ENCODE peak calls at places on chromosomes 12 and 14, in five cellular contexts. One of them, this sample, is unnamed.

GRCh38 chr14:92610849-92611271 is 97.3 kb downstream of the RIN3 start:
- DNase-seq in SK-N-SH: no peak
- DNase-seq in HCT116: no peak
- DNase-seq in GM23338: no peak
- DNase-seq in A549: no peak
- DNase-seq in this sample: no peak

GRCh38 chr14:89630096-89630829 is 213.2 kb upstream of the FOXN3 start:
- DNase-seq in SK-N-SH: no peak
- DNase-seq in HCT116: no peak
- DNase-seq in A549: no peak
- DNase-seq in GM23338: no peak
- DNase-seq in this sample: no peak

GRCh38 chr14:75793806-75794205 is 132.8 kb downstream of the TTLL5 start:
- DNase-seq in HCT116: no peak
- DNase-seq in SK-N-SH: no peak
- DNase-seq in A549: no peak
- DNase-seq in GM23338: peak
- DNase-seq in this sample: no peak

GRCh38 chr12:64672925-64673409 is 62.7 kb downstream of the RASSF3 start:
- DNase-seq in SK-N-SH: peak
- DNase-seq in GM23338: no peak
- DNase-seq in A549: no peak
- DNase-seq in HCT116: peak
- DNase-seq in this sample: no peak

GRCh38 chr12:10170199-10170598 is 1.7 kb downstream of the OLR1 start:
- DNase-seq in GM23338: no peak
- DNase-seq in A549: no peak
- DNase-seq in HCT116: no peak
- DNase-seq in SK-N-SH: no peak
- DNase-seq in this sample: no peak

GRCh38 chr14:37252434-37252833 is 54.7 kb downstream of the MIPOL1 start:
- DNase-seq in A549: no peak
- DNase-seq in SK-N-SH: no peak
- DNase-seq in HCT116: no peak
- DNase-seq in GM23338: no peak
- DNase-seq in this sample: no peak

GRCh38 chr12:63815482-63815852 is 29.0 kb upstream of the SRGAP1 start:
- DNase-seq in SK-N-SH: no peak
- DNase-seq in HCT116: no peak
- DNase-seq in GM23338: no peak
- DNase-seq in A549: no peak
- DNase-seq in this sample: no peak

GRCh38 chr12:402127-402456 is 648 bp downstream of the CCDC77 start:
- DNase-seq in SK-N-SH: peak
- DNase-seq in A549: no peak
- DNase-seq in GM23338: peak
- DNase-seq in HCT116: no peak
- DNase-seq in this sample: no peak

GRCh38 chr12:24922109-24922508 is 26.8 kb downstream of the BCAT1 start:
- DNase-seq in GM23338: no peak
- DNase-seq in A549: no peak
- DNase-seq in HCT116: no peak
- DNase-seq in SK-N-SH: no peak
- DNase-seq in this sample: no peak

GRCh38 chr12:91620949-91621348 is 438.3 kb upstream of the DCN start:
- DNase-seq in GM23338: no peak
- DNase-seq in A549: no peak
- DNase-seq in SK-N-SH: no peak
- DNase-seq in HCT116: no peak
- DNase-seq in this sample: no peak

GRCh38 chr12:106855221-106855758 is 80.8 kb downstream of the RIC8B start:
- DNase-seq in GM23338: no peak
- DNase-seq in SK-N-SH: no peak
- DNase-seq in HCT116: no peak
- DNase-seq in A549: no peak
- DNase-seq in this sample: no peak

GRCh38 chr12:85029456-85029855 is 6.6 kb downstream of the TSPAN19 start:
- DNase-seq in HCT116: peak
- DNase-seq in GM23338: peak
- DNase-seq in SK-N-SH: no peak
- DNase-seq in A549: peak
- DNase-seq in this sample: no peak

GRCh38 chr14:103511022-103511693 is 11.5 kb downstream of the CKB start:
- DNase-seq in GM23338: no peak
- DNase-seq in HCT116: no peak
- DNase-seq in A549: no peak
- DNase-seq in SK-N-SH: no peak
- DNase-seq in this sample: no peak

GRCh38 chr12:55694188-55694515 is 13.6 kb downstream of the ITGA7 start:
- DNase-seq in A549: no peak
- DNase-seq in SK-N-SH: no peak
- DNase-seq in GM23338: no peak
- DNase-seq in HCT116: no peak
- DNase-seq in this sample: no peak

GRCh38 chr14:67166450-67166853 is 22.8 kb upstream of the GARIN2 start:
- DNase-seq in HCT116: peak
- DNase-seq in A549: no peak
- DNase-seq in GM23338: peak
- DNase-seq in SK-N-SH: peak
- DNase-seq in this sample: peak

GRCh38 chr14:62776300-62776699 is 269.0 kb downstream of the KCNH5 start:
- DNase-seq in A549: no peak
- DNase-seq in GM23338: no peak
- DNase-seq in HCT116: no peak
- DNase-seq in SK-N-SH: no peak
- DNase-seq in this sample: no peak

GRCh38 chr14:20684662-20685456 is 499 bp downstream of the RNASE4 start:
- DNase-seq in SK-N-SH: no peak
- DNase-seq in GM23338: peak
- DNase-seq in A549: peak
- DNase-seq in HCT116: peak
- DNase-seq in this sample: no peak

GRCh38 chr12:63045020-63045860 is 105.8 kb downstream of the AVPR1A start:
- DNase-seq in HCT116: no peak
- DNase-seq in SK-N-SH: no peak
- DNase-seq in A549: no peak
- DNase-seq in GM23338: no peak
- DNase-seq in this sample: no peak

GRCh38 chr12:126581655-126582054 is 1516.4 kb downstream of the AACS start:
- DNase-seq in A549: no peak
- DNase-seq in HCT116: no peak
- DNase-seq in GM23338: no peak
- DNase-seq in SK-N-SH: no peak
- DNase-seq in this sample: no peak

GRCh38 chr14:34580381-34580780 is 40.9 kb upstream of the EAPP start:
- DNase-seq in HCT116: no peak
- DNase-seq in A549: no peak
- DNase-seq in GM23338: no peak
- DNase-seq in SK-N-SH: no peak
- DNase-seq in this sample: no peak

GRCh38 chr12:87847147-87847546 is 182.1 kb downstream of the C12orf50 start:
- DNase-seq in A549: no peak
- DNase-seq in GM23338: peak
- DNase-seq in HCT116: no peak
- DNase-seq in SK-N-SH: no peak
- DNase-seq in this sample: no peak

GRCh38 chr14:68361231-68361630 is 431.6 kb downstream of the ZFP36L1 start:
- DNase-seq in A549: no peak
- DNase-seq in HCT116: no peak
- DNase-seq in SK-N-SH: no peak
- DNase-seq in GM23338: no peak
- DNase-seq in this sample: no peak

GRCh38 chr12:132642846-132643835 is 24.6 kb downstream of the P2RX2 start:
- DNase-seq in GM23338: no peak
- DNase-seq in SK-N-SH: no peak
- DNase-seq in HCT116: no peak
- DNase-seq in A549: no peak
- DNase-seq in this sample: no peak

GRCh38 chr14:52711666-52712065 is 4.7 kb downstream of the PSMC6 start:
- DNase-seq in HCT116: no peak
- DNase-seq in A549: no peak
- DNase-seq in SK-N-SH: no peak
- DNase-seq in GM23338: no peak
- DNase-seq in this sample: no peak
- TF ChIP-seq REST in HCT116: no peak
- TF ChIP-seq REST in A549: no peak
- TF ChIP-seq REST in SK-N-SH: no peak
- TF ChIP-seq REST in GM23338: no peak
- TF ChIP-seq REST in this sample: no peak

DNA sequence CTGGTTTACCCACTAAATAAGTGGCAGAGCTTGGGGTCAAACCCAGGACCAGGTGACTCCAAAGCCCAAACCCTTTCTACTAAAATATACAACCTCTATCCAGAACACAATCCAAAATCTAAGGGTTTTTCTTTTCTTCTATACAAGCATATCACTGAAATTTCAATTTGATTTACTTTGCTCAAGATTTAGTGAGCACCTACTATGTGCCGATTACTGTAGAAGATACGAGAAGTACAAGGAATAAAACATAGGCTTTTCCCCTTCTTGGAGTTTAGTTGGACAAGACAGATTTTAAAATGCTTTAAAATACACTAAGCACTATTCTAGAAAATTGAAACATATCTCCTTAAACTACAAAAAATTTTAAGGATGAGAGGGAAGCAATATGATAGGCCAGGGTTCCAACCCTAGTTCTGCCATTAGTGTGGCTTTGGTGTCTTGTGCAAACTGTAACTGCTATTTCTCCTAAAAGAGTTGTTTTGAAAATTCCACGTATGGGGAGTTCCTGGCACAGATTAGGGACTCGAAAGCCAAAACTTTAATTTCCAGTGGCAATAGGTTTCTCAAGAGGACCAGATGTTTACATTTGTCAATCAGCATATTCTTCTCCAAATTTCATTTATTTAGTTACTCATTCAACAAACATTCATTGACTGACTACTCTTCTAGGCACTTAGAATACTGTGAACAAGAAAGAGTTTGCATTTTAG is 2.6 kb downstream of the L3HYPDH start:
- DNase-seq in HCT116: no peak
- DNase-seq in GM23338: no peak
- DNase-seq in SK-N-SH: no peak
- DNase-seq in A549: no peak
- DNase-seq in this sample: no peak
- TF ChIP-seq REST in HCT116: no peak
- TF ChIP-seq REST in GM23338: no peak
- TF ChIP-seq REST in SK-N-SH: no peak
- TF ChIP-seq REST in A549: no peak
- TF ChIP-seq REST in this sample: no peak

DNA sequence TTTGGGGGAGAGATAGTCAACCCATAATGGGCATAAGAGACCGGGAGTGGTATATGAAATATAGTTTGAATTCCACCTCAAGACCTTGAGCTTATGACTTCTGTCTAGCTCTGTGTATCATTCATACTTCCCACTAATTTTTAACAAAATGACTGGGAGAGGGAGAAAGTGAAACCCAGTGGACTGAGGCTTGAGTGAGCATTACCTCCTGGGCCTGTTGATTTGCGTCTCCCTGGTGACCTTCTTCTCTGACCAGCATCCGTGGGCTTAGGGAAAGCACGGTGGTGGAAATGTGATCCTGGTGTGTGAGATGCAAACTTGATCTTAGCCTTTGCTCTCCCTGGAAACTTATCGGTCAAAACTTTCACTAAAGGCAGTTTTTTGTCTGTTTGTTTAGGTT is 207.9 kb upstream of the BCL2L14 start:
- DNase-seq in GM23338: no peak
- DNase-seq in SK-N-SH: no peak
- DNase-seq in A549: no peak
- DNase-seq in HCT116: no peak
- DNase-seq in this sample: no peak
- TF ChIP-seq REST in GM23338: no peak
- TF ChIP-seq REST in SK-N-SH: no peak
- TF ChIP-seq REST in A549: no peak
- TF ChIP-seq REST in HCT116: no peak
- TF ChIP-seq REST in this sample: no peak

GRCh38 chr12:15629761-15630160 is 159.4 kb downstream of the EPS8 start:
- DNase-seq in A549: no peak
- DNase-seq in SK-N-SH: no peak
- DNase-seq in GM23338: no peak
- DNase-seq in HCT116: no peak
- DNase-seq in this sample: no peak
- TF ChIP-seq REST in A549: no peak
- TF ChIP-seq REST in SK-N-SH: no peak
- TF ChIP-seq REST in GM23338: no peak
- TF ChIP-seq REST in HCT116: no peak
- TF ChIP-seq REST in this sample: no peak

GRCh38 chr12:5204271-5204670 is 160.6 kb downstream of the KCNA5 start:
- DNase-seq in HCT116: no peak
- DNase-seq in GM23338: peak
- DNase-seq in A549: no peak
- DNase-seq in SK-N-SH: no peak
- DNase-seq in this sample: no peak

GRCh38 chr12:5204831-5205230 is 161.2 kb downstream of the KCNA5 start:
- DNase-seq in SK-N-SH: no peak
- DNase-seq in A549: no peak
- DNase-seq in HCT116: no peak
- DNase-seq in GM23338: no peak
- DNase-seq in this sample: no peak

GRCh38 chr12:5203274-5203673 is 159.6 kb downstream of the KCNA5 start:
- DNase-seq in A549: no peak
- DNase-seq in SK-N-SH: no peak
- DNase-seq in GM23338: no peak
- DNase-seq in HCT116: no peak
- DNase-seq in this sample: no peak

GRCh38 chr12:5200276-5201087 is 156.8 kb downstream of the KCNA5 start:
- DNase-seq in HCT116: peak
- DNase-seq in SK-N-SH: peak
- DNase-seq in A549: peak
- DNase-seq in GM23338: peak
- DNase-seq in this sample: peak

GRCh38 chr12:5201554-5202243 is 158.0 kb downstream of the KCNA5 start:
- DNase-seq in A549: no peak
- DNase-seq in HCT116: no peak
- DNase-seq in SK-N-SH: peak
- DNase-seq in GM23338: peak
- DNase-seq in this sample: no peak
- TF ChIP-seq REST in A549: no peak
- TF ChIP-seq REST in HCT116: no peak
- TF ChIP-seq REST in SK-N-SH: no peak
- TF ChIP-seq REST in GM23338: no peak
- TF ChIP-seq REST in this sample: no peak

GRCh38 chr12:42588308-42588836 is 1.2 kb downstream of the PRICKLE1 start:
- DNase-seq in A549: no peak
- DNase-seq in SK-N-SH: no peak
- DNase-seq in GM23338: no peak
- DNase-seq in HCT116: no peak
- DNase-seq in this sample: no peak

GRCh38 chr12:42589465-42590323 is at the start of gene PRICKLE1:
- DNase-seq in SK-N-SH: peak
- DNase-seq in GM23338: peak
- DNase-seq in A549: peak
- DNase-seq in HCT116: no peak
- DNase-seq in this sample: no peak

GRCh38 chr12:42590324-42590934 is 883 bp upstream of the PRICKLE1 start:
- DNase-seq in GM23338: peak
- DNase-seq in A549: peak
- DNase-seq in HCT116: no peak
- DNase-seq in SK-N-SH: peak
- DNase-seq in this sample: no peak

GRCh38 chr12:42588981-42589464 is 523 bp downstream of the PRICKLE1 start:
- DNase-seq in A549: peak
- DNase-seq in HCT116: no peak
- DNase-seq in GM23338: peak
- DNase-seq in SK-N-SH: peak
- DNase-seq in this sample: no peak

GRCh38 chr12:42593781-42594322 is 4.3 kb upstream of the PRICKLE1 start:
- DNase-seq in A549: no peak
- DNase-seq in HCT116: no peak
- DNase-seq in GM23338: no peak
- DNase-seq in SK-N-SH: no peak
- DNase-seq in this sample: no peak
- TF ChIP-seq REST in A549: no peak
- TF ChIP-seq REST in HCT116: no peak
- TF ChIP-seq REST in GM23338: no peak
- TF ChIP-seq REST in SK-N-SH: no peak
- TF ChIP-seq REST in this sample: no peak

This sample was measured in Panc1.